ENCODE peak calls at places on chromosomes 12 and 14, in six cellular contexts. O is GM12878, N is K562, R is HCT116, S is HepG2, Z is H1. I is an unnamed sample.
A peak's percentile ranks its signal among the peaks of the same experiment; 100 is the strongest.

GRCh38 chr12:47276253-47277070 is 196.7 kb upstream of the AMIGO2 start:
- DNase-seq in O (peak; percentile 36), N (no peak), R (no peak), S (peak; percentile 29), Z (no peak), I (no peak)

GRCh38 chr12:63937381-63938168 is 93.1 kb downstream of the SRGAP1 start:
- DNase-seq in O (no peak), N (no peak), R (no peak), S (no peak), Z (no peak), I (no peak)

GRCh38 chr12:125381373-125381772 is 316.1 kb downstream of the AACS start:
- DNase-seq in O (no peak), N (no peak), R (no peak), S (no peak), Z (no peak), I (no peak)

GRCh38 chr14:100004392-100004791 is 60.8 kb upstream of the EVL start:
- DNase-seq in O (no peak), N (no peak), R (peak; percentile 26), S (no peak), Z (no peak), I (peak; percentile 13)

GRCh38 chr14:92819011-92819410 is 24.9 kb downstream of the GOLGA5 start:
- DNase-seq in O (no peak), N (no peak), R (no peak), S (no peak), Z (no peak), I (no peak)

GRCh38 chr12:62873116-62873825 is 61.7 kb downstream of the PPM1H start:
- DNase-seq in O (no peak), N (no peak), R (no peak), S (no peak), Z (no peak), I (no peak)

GRCh38 chr12:113794774-113795173 is 171.4 kb downstream of the RBM19 start:
- DNase-seq in O (no peak), N (peak; percentile 70), R (no peak), S (no peak), Z (no peak), I (no peak)

GRCh38 chr12:74903522-74903921 is 306.1 kb downstream of the KCNC2 start:
- DNase-seq in O (no peak), N (no peak), R (peak; percentile 13), S (peak; percentile 9), Z (peak; percentile 47), I (peak; percentile 22)

GRCh38 chr14:65054471-65055085 is 47.7 kb downstream of the MAX start:
- DNase-seq in O (no peak), N (no peak), R (no peak), S (no peak), Z (no peak), I (no peak)

GRCh38 chr12:89574736-89575208 is 48.9 kb upstream of the POC1B start:
- DNase-seq in O (no peak), N (peak; percentile 14), R (no peak), S (peak; percentile 2), Z (no peak), I (no peak)

GRCh38 chr14:44149597-44149996 is 357.5 kb downstream of the FSCB start:
- DNase-seq in O (no peak), N (no peak), R (peak; percentile 43), S (peak; percentile 55), Z (peak; percentile 75), I (peak; percentile 56)

GRCh38 chr12:65364021-65364420 is 85.5 kb downstream of the MSRB3 start:
- DNase-seq in O (no peak), N (no peak), R (no peak), S (no peak), Z (no peak), I (no peak)
- TF ChIP-seq ZNF274 in O (no peak), N (no peak), R (no peak), S (no peak), Z (no peak), I (no peak)

GRCh38 chr12:22797686-22798085 is 172.7 kb downstream of the ETNK1 start:
- DNase-seq in O (no peak), N (no peak), R (no peak), S (no peak), Z (no peak), I (no peak)

GRCh38 chr12:22800332-22800731 is 175.4 kb downstream of the ETNK1 start:
- DNase-seq in O (no peak), N (no peak), R (no peak), S (no peak), Z (no peak), I (no peak)

GRCh38 chr12:22803725-22804124 is 178.8 kb downstream of the ETNK1 start:
- DNase-seq in O (no peak), N (no peak), R (no peak), S (no peak), Z (peak; percentile 57), I (peak; percentile 32)

DNA sequence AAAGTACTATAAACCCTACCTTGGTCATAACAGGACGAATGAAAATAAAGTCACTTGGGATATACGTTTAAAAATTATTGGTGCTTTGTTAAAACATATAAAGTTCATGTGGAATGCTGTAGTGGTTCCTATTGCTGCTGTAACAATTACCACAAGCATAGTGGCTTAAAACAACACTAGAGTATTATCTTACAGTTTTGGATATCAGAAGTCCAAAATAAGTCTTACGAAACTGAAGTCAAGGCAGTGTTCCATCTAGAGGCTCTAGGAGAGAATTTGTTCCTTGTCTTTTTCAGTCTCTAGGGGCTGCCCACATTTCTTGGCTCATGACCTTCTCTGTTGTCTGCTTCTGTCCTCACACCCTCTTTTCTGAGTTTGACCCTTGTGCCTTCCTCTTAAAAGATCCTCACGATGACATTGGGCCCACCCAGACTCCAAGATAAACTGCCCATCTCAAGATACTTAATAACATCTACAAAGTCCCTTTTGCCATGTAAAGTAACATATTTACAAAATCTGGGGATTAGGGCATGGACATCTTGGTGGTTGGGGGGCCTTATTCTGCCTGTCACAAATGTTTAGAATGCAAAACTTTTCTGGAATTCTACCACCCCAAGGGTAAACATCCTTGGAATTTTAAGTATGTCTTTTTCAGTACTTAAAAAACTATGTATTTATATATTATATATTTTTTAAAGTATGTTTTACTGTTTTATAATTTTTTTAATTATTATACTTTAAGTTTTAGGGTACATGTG is 178.1 kb downstream of the ETNK1 start:
- DNase-seq in O (no peak), N (no peak), R (no peak), S (no peak), Z (no peak), I (no peak)
- TF ChIP-seq ZNF274 in O (no peak), N (no peak), R (no peak), S (no peak), Z (no peak), I (no peak)

DNA sequence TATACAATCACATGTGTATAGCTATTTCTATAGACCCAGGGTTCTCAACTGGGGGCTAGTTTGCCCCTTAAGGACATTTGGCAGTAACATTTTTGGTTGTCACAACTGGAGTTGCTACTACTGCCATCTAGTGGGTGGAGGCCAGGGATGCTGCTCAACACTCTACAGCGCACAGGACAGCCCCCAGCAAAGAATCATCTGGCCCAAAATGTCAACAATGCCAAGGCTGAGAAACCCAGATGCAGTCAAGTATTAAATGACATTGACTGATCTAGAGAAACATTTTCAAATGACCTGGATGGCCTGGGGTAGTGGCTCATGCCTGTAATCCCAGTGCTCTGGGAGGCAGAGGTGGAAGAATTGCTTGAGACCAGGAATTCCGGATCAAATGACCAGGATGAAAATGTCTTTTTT is 5.8 kb downstream of the WSB2 start:
- DNase-seq in O (no peak), N (peak; percentile 52), R (no peak), S (peak; percentile 68), Z (peak; percentile 79), I (no peak)
- TF ChIP-seq ZNF274 in O (no peak), N (no peak), R (no peak), S (no peak), Z (no peak), I (no peak)

DNA sequence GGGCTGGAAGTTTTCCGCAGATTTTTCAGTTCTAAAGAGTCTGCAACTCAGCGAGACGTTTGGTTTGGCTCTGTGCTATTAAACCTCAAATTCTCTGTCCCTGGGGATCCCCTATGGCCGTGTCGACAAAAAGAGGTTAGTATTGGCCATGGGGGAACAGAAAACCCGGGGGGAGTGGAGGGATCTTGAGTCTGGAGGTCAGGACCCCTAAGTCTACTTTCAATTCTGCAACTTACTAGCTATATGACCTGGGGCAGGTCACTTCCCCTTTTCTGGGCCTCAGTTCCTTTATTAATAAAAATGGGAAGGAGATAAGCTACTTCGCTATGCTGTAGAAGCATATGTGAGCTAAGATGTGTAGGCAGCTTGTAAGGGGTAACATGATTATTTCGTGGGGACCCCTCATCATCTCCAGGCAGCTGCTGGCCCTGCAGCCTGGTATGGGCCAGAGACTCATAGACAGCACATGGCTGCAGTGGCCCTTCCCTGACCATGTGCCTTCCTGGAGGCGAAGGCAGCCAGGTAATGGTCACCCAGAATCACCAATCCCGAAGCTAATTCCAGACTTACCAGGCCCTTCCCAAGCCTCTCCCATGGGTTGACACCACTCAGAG is 8.6 kb downstream of the ASB2 start:
- DNase-seq in O (peak; percentile 86), N (no peak), R (no peak), S (no peak), Z (no peak), I (no peak)
- TF ChIP-seq ZNF274 in O (no peak), N (no peak), R (no peak), S (no peak), Z (no peak), I (no peak)

I was measured in NT2/D1.